ENCODE peak calls at places on chromosome 2, in eight cellular contexts. One of them, this sample, is unnamed.

GRCh38 chr2:46815121-46815802 is 100.3 kb downstream of the MCFD2 start:
- DNase-seq in heart left ventricle: no peak
- DNase-seq in substantia nigra: no peak
- DNase-seq in LHCN-M2: no peak
- DNase-seq in dorsolateral prefrontal cortex: no peak
- DNase-seq in stimulated activated CD8-positive, alpha-beta memory T cell treated with anti-CD3 and anti-CD28 coated beads, Interleukin-15, amount 100 ng/mL, for 24 hours: no peak
- DNase-seq in SJCRH30: no peak
- DNase-seq in RWPE1: no peak
- DNase-seq in this sample: no peak

GRCh38 chr2:105917688-105918087 is 173.0 kb downstream of the NCK2 start:
- DNase-seq in heart left ventricle: no peak
- DNase-seq in stimulated activated CD8-positive, alpha-beta memory T cell treated with anti-CD3 and anti-CD28 coated beads, Interleukin-15, amount 100 ng/mL, for 24 hours: no peak
- DNase-seq in SJCRH30: no peak
- DNase-seq in substantia nigra: no peak
- DNase-seq in LHCN-M2: no peak
- DNase-seq in RWPE1: no peak
- DNase-seq in dorsolateral prefrontal cortex: no peak
- DNase-seq in this sample: no peak

GRCh38 chr2:28150994-28151393 is 241.7 kb upstream of the FOSL2 start:
- DNase-seq in dorsolateral prefrontal cortex: no peak
- DNase-seq in RWPE1: no peak
- DNase-seq in heart left ventricle: no peak
- DNase-seq in substantia nigra: no peak
- DNase-seq in stimulated activated CD8-positive, alpha-beta memory T cell treated with anti-CD3 and anti-CD28 coated beads, Interleukin-15, amount 100 ng/mL, for 24 hours: no peak
- DNase-seq in LHCN-M2: no peak
- DNase-seq in SJCRH30: no peak
- DNase-seq in this sample: no peak

GRCh38 chr2:232203166-232203891 is 175.2 kb upstream of the ALPP start:
- DNase-seq in RWPE1: no peak
- DNase-seq in dorsolateral prefrontal cortex: no peak
- DNase-seq in stimulated activated CD8-positive, alpha-beta memory T cell treated with anti-CD3 and anti-CD28 coated beads, Interleukin-15, amount 100 ng/mL, for 24 hours: no peak
- DNase-seq in SJCRH30: no peak
- DNase-seq in heart left ventricle: no peak
- DNase-seq in LHCN-M2: peak
- DNase-seq in substantia nigra: no peak
- DNase-seq in this sample: no peak

GRCh38 chr2:11784747-11785610 is 38.5 kb downstream of the LPIN1 start:
- DNase-seq in dorsolateral prefrontal cortex: peak
- DNase-seq in SJCRH30: peak
- DNase-seq in RWPE1: peak
- DNase-seq in LHCN-M2: peak
- DNase-seq in heart left ventricle: no peak
- DNase-seq in substantia nigra: peak
- DNase-seq in stimulated activated CD8-positive, alpha-beta memory T cell treated with anti-CD3 and anti-CD28 coated beads, Interleukin-15, amount 100 ng/mL, for 24 hours: peak
- DNase-seq in this sample: peak

GRCh38 chr2:148813603-148814065 is 61.4 kb upstream of the KIF5C start:
- DNase-seq in SJCRH30: no peak
- DNase-seq in dorsolateral prefrontal cortex: no peak
- DNase-seq in substantia nigra: no peak
- DNase-seq in heart left ventricle: no peak
- DNase-seq in stimulated activated CD8-positive, alpha-beta memory T cell treated with anti-CD3 and anti-CD28 coated beads, Interleukin-15, amount 100 ng/mL, for 24 hours: peak
- DNase-seq in LHCN-M2: no peak
- DNase-seq in RWPE1: no peak
- DNase-seq in this sample: no peak

GRCh38 chr2:75728614-75729419 is 18.1 kb upstream of the GCFC2 start:
- DNase-seq in substantia nigra: no peak
- DNase-seq in heart left ventricle: no peak
- DNase-seq in LHCN-M2: no peak
- DNase-seq in stimulated activated CD8-positive, alpha-beta memory T cell treated with anti-CD3 and anti-CD28 coated beads, Interleukin-15, amount 100 ng/mL, for 24 hours: no peak
- DNase-seq in SJCRH30: peak
- DNase-seq in RWPE1: no peak
- DNase-seq in dorsolateral prefrontal cortex: no peak
- DNase-seq in this sample: no peak

GRCh38 chr2:134410831-134411231 is 157.0 kb downstream of the MGAT5 start:
- DNase-seq in SJCRH30: no peak
- DNase-seq in RWPE1: no peak
- DNase-seq in dorsolateral prefrontal cortex: no peak
- DNase-seq in heart left ventricle: no peak
- DNase-seq in LHCN-M2: peak
- DNase-seq in stimulated activated CD8-positive, alpha-beta memory T cell treated with anti-CD3 and anti-CD28 coated beads, Interleukin-15, amount 100 ng/mL, for 24 hours: no peak
- DNase-seq in substantia nigra: no peak
- DNase-seq in this sample: no peak

GRCh38 chr2:48651127-48651526 is 33.5 kb downstream of the GTF2A1L start:
- DNase-seq in substantia nigra: no peak
- DNase-seq in heart left ventricle: no peak
- DNase-seq in dorsolateral prefrontal cortex: no peak
- DNase-seq in LHCN-M2: peak
- DNase-seq in RWPE1: no peak
- DNase-seq in SJCRH30: no peak
- DNase-seq in stimulated activated CD8-positive, alpha-beta memory T cell treated with anti-CD3 and anti-CD28 coated beads, Interleukin-15, amount 100 ng/mL, for 24 hours: no peak
- DNase-seq in this sample: no peak

GRCh38 chr2:64626963-64627760 is 26.6 kb downstream of the SERTAD2 start:
- DNase-seq in RWPE1: no peak
- DNase-seq in SJCRH30: peak
- DNase-seq in LHCN-M2: no peak
- DNase-seq in substantia nigra: peak
- DNase-seq in stimulated activated CD8-positive, alpha-beta memory T cell treated with anti-CD3 and anti-CD28 coated beads, Interleukin-15, amount 100 ng/mL, for 24 hours: no peak
- DNase-seq in heart left ventricle: no peak
- DNase-seq in dorsolateral prefrontal cortex: no peak
- DNase-seq in this sample: no peak

GRCh38 chr2:180523629-180524340 is 456.6 kb upstream of the UBE2E3 start:
- DNase-seq in stimulated activated CD8-positive, alpha-beta memory T cell treated with anti-CD3 and anti-CD28 coated beads, Interleukin-15, amount 100 ng/mL, for 24 hours: no peak
- DNase-seq in LHCN-M2: peak
- DNase-seq in RWPE1: peak
- DNase-seq in dorsolateral prefrontal cortex: no peak
- DNase-seq in substantia nigra: no peak
- DNase-seq in SJCRH30: no peak
- DNase-seq in heart left ventricle: no peak
- DNase-seq in this sample: no peak

GRCh38 chr2:29462293-29462692 is 347.1 kb downstream of the CLIP4 start:
- DNase-seq in substantia nigra: no peak
- DNase-seq in LHCN-M2: peak
- DNase-seq in heart left ventricle: no peak
- DNase-seq in RWPE1: peak
- DNase-seq in SJCRH30: no peak
- DNase-seq in dorsolateral prefrontal cortex: no peak
- DNase-seq in stimulated activated CD8-positive, alpha-beta memory T cell treated with anti-CD3 and anti-CD28 coated beads, Interleukin-15, amount 100 ng/mL, for 24 hours: no peak
- DNase-seq in this sample: no peak

This sample was measured in nephron progenitor cell.